ENCODE peak calls at places on chromosomes 4 and X, in seven cellular contexts. One of them, this sample, is unnamed. For H3K4me1, the result is how much of the 10 kb centered on the place peaks cover.

GRCh38 chr4:111108138-111108537 is 485.3 kb upstream of the PITX2 start:
- DNase-seq in HCT116: no peak
- DNase-seq in GM12878: no peak
- DNase-seq in H1: no peak
- DNase-seq in SK-N-SH: no peak
- DNase-seq in K562: no peak
- DNase-seq in HepG2: no peak
- DNase-seq in this sample: no peak

GRCh38 chr4:164959896-164960295 is 17.6 kb downstream of the TRIM61 start:
- DNase-seq in HCT116: no peak
- DNase-seq in GM12878: no peak
- DNase-seq in H1: no peak
- DNase-seq in SK-N-SH: no peak
- DNase-seq in K562: no peak
- DNase-seq in HepG2: no peak
- DNase-seq in this sample: no peak

GRCh38 chr4:168380290-168380689 is 61.7 kb upstream of the DDX60 start:
- DNase-seq in HCT116: no peak
- DNase-seq in GM12878: no peak
- DNase-seq in H1: no peak
- DNase-seq in SK-N-SH: no peak
- DNase-seq in K562: no peak
- DNase-seq in HepG2: no peak
- DNase-seq in this sample: no peak

GRCh38 chrX:115449742-115450141 is 111.2 kb upstream of the PLS3 start:
- DNase-seq in HCT116: no peak
- DNase-seq in GM12878: no peak
- DNase-seq in H1: no peak
- DNase-seq in SK-N-SH: no peak
- DNase-seq in K562: no peak
- DNase-seq in HepG2: peak
- DNase-seq in this sample: no peak

GRCh38 chr4:155822572-155822971 is 43.5 kb downstream of the ASIC5 start:
- DNase-seq in HCT116: no peak
- DNase-seq in GM12878: no peak
- DNase-seq in H1: no peak
- DNase-seq in SK-N-SH: no peak
- DNase-seq in K562: no peak
- DNase-seq in HepG2: no peak
- DNase-seq in this sample: no peak

GRCh38 chrX:47351706-47352105 is 18.7 kb upstream of the ZNF157 start:
- DNase-seq in HCT116: no peak
- DNase-seq in GM12878: no peak
- DNase-seq in H1: no peak
- DNase-seq in SK-N-SH: no peak
- DNase-seq in K562: no peak
- DNase-seq in HepG2: no peak
- DNase-seq in this sample: no peak

GRCh38 chrX:39613508-39613921 is 484.2 kb downstream of the BCOR start:
- DNase-seq in HCT116: no peak
- DNase-seq in GM12878: no peak
- DNase-seq in H1: peak
- DNase-seq in SK-N-SH: peak
- DNase-seq in K562: no peak
- DNase-seq in HepG2: no peak
- DNase-seq in this sample: peak

GRCh38 chr4:153137677-153138630 is 66.3 kb upstream of the TRIM2 start:
- DNase-seq in HCT116: no peak
- DNase-seq in GM12878: no peak
- DNase-seq in H1: no peak
- DNase-seq in SK-N-SH: peak
- DNase-seq in K562: peak
- DNase-seq in HepG2: no peak
- DNase-seq in this sample: no peak

GRCh38 chr4:100848865-100849264 is 331.0 kb upstream of the EMCN start:
- DNase-seq in HCT116: peak
- DNase-seq in GM12878: no peak
- DNase-seq in H1: no peak
- DNase-seq in SK-N-SH: no peak
- DNase-seq in K562: no peak
- DNase-seq in HepG2: no peak
- DNase-seq in this sample: no peak

GRCh38 chr4:76087007-76087769 is 12.7 kb downstream of the ART3 start:
- DNase-seq in HCT116: peak
- DNase-seq in GM12878: no peak
- DNase-seq in H1: peak
- DNase-seq in SK-N-SH: peak
- DNase-seq in K562: peak
- DNase-seq in HepG2: peak
- DNase-seq in this sample: peak

GRCh38 chrX:76919761-76920160 is 492.3 kb downstream of the MAGEE1 start:
- DNase-seq in HCT116: no peak
- DNase-seq in GM12878: no peak
- DNase-seq in H1: no peak
- DNase-seq in SK-N-SH: no peak
- DNase-seq in K562: no peak
- DNase-seq in HepG2: no peak
- DNase-seq in this sample: no peak

GRCh38 chrX:31199770-31200114 is 127.9 kb upstream of the FTHL17 start:
- DNase-seq in HCT116: no peak
- DNase-seq in GM12878: no peak
- DNase-seq in H1: no peak
- DNase-seq in SK-N-SH: no peak
- DNase-seq in K562: no peak
- DNase-seq in HepG2: peak
- DNase-seq in this sample: no peak

DNA sequence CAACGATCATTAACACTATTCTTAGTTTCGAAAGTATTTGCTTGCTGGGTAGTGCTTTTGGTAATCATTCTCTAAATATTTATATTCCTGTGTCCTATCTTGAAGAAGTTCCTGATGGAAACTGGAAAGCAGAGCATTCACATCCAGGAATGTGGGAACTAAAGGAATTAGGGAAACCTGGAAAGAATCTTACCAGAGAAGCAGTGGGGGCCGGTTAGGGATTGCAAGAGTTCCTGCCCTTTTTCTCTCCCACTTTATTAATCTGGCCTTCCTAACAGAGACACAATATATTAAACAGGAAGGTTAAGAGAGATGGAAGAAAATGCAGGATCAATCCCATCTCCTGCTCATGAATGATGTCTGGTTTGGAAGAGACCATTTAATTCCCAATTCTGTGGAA is 52.1 kb downstream of the C4orf51 start:
- DNase-seq in HCT116: no peak
- DNase-seq in GM12878: no peak
- DNase-seq in H1: no peak
- DNase-seq in SK-N-SH: no peak
- DNase-seq in K562: no peak
- DNase-seq in HepG2: no peak
- DNase-seq in this sample: no peak
- H3K4me1 ChIP-seq in HCT116: under half
- H3K4me1 ChIP-seq in GM12878: under half
- H3K4me1 ChIP-seq in H1: under half
- H3K4me1 ChIP-seq in SK-N-SH: under half
- H3K4me1 ChIP-seq in K562: under half
- H3K4me1 ChIP-seq in HepG2: under half
- H3K4me1 ChIP-seq in this sample: under half

GRCh38 chr4:182179105-182179504 is 64.1 kb upstream of the TENM3 start:
- DNase-seq in HCT116: no peak
- DNase-seq in GM12878: no peak
- DNase-seq in H1: no peak
- DNase-seq in SK-N-SH: peak
- DNase-seq in K562: no peak
- DNase-seq in HepG2: no peak
- DNase-seq in this sample: peak
- TF ChIP-seq YY1 in HCT116: no peak
- TF ChIP-seq YY1 in GM12878: no peak
- TF ChIP-seq YY1 in H1: no peak
- TF ChIP-seq YY1 in SK-N-SH: no peak
- TF ChIP-seq YY1 in K562: no peak
- TF ChIP-seq YY1 in HepG2: no peak
- TF ChIP-seq YY1 in this sample: no peak

DNA sequence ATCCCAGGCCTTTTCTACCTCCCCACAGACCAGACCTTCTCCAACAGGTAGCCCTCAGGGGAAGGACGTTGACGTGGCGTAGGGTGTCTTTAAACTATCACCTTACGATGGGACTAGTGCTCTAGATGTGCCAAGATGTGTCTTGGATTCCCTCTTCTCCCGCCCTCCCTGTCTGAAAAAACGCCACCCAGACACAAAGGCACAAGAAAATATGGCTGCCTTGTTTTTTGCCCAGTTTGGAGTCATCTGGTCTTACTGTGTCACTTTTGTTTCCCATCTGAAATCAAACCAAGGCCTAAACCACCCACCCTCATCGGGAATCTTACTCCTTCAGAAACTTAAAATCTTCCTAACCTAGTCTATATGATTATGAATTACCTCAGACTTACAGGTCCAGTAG is 235.4 kb downstream of the OR13H1 start:
- DNase-seq in HCT116: no peak
- DNase-seq in GM12878: no peak
- DNase-seq in H1: no peak
- DNase-seq in SK-N-SH: no peak
- DNase-seq in K562: no peak
- DNase-seq in HepG2: no peak
- DNase-seq in this sample: no peak
- H3K9ac ChIP-seq in HCT116: no peak
- H3K9ac ChIP-seq in GM12878: peak
- H3K9ac ChIP-seq in H1: no peak
- H3K9ac ChIP-seq in SK-N-SH: no peak
- H3K9ac ChIP-seq in K562: no peak
- H3K9ac ChIP-seq in HepG2: no peak
- H3K9ac ChIP-seq in this sample: no peak

GRCh38 chr4:88216395-88216794 is 58.0 kb upstream of the ABCG2 start:
- DNase-seq in HCT116: no peak
- DNase-seq in GM12878: no peak
- DNase-seq in H1: no peak
- DNase-seq in SK-N-SH: no peak
- DNase-seq in K562: no peak
- DNase-seq in HepG2: peak
- DNase-seq in this sample: no peak

GRCh38 chr4:88217169-88217568 is 58.7 kb upstream of the ABCG2 start:
- DNase-seq in HCT116: no peak
- DNase-seq in GM12878: no peak
- DNase-seq in H1: no peak
- DNase-seq in SK-N-SH: no peak
- DNase-seq in K562: no peak
- DNase-seq in HepG2: peak
- DNase-seq in this sample: no peak

GRCh38 chr4:88211473-88212252 is 53.2 kb upstream of the ABCG2 start:
- DNase-seq in HCT116: peak
- DNase-seq in GM12878: no peak
- DNase-seq in H1: no peak
- DNase-seq in SK-N-SH: peak
- DNase-seq in K562: peak
- DNase-seq in HepG2: peak
- DNase-seq in this sample: peak

GRCh38 chr4:88212253-88212561 is 53.8 kb upstream of the ABCG2 start:
- DNase-seq in HCT116: no peak
- DNase-seq in GM12878: no peak
- DNase-seq in H1: no peak
- DNase-seq in SK-N-SH: no peak
- DNase-seq in K562: no peak
- DNase-seq in HepG2: no peak
- DNase-seq in this sample: no peak

GRCh38 chr4:88215351-88215750 is 56.9 kb upstream of the ABCG2 start:
- DNase-seq in HCT116: no peak
- DNase-seq in GM12878: no peak
- DNase-seq in H1: no peak
- DNase-seq in SK-N-SH: no peak
- DNase-seq in K562: no peak
- DNase-seq in HepG2: no peak
- DNase-seq in this sample: no peak
- H3K4me1 ChIP-seq in HCT116: under half
- H3K4me1 ChIP-seq in GM12878: under half
- H3K4me1 ChIP-seq in H1: under half
- H3K4me1 ChIP-seq in SK-N-SH: under half
- H3K4me1 ChIP-seq in K562: under half
- H3K4me1 ChIP-seq in HepG2: under half
- H3K4me1 ChIP-seq in this sample: under half

DNA sequence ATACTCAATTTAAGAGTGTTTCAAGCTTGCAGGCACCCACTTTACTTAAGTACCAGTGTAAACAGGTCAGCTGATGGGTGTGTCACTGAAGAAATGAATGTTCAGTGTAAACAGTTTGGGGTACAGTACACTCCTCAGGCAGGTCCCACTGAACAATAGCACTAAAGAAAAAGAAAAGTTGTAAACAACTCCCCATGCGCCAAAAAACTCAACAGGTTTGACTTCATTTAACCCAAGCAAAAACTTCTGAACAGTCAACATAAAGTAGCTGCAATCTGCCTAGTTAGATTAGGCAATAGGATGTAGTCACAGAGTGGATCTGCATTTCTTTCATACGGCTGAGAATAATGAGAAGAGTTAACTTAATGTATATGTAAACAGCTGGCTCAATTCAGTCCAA is 93.2 kb downstream of the FAM13A start:
- DNase-seq in HCT116: no peak
- DNase-seq in GM12878: no peak
- DNase-seq in H1: no peak
- DNase-seq in SK-N-SH: no peak
- DNase-seq in K562: no peak
- DNase-seq in HepG2: no peak
- DNase-seq in this sample: no peak
- TF ChIP-seq YY1 in HCT116: no peak
- TF ChIP-seq YY1 in GM12878: no peak
- TF ChIP-seq YY1 in H1: no peak
- TF ChIP-seq YY1 in SK-N-SH: no peak
- TF ChIP-seq YY1 in K562: no peak
- TF ChIP-seq YY1 in HepG2: no peak
- TF ChIP-seq YY1 in this sample: no peak

GRCh38 chr4:1684756-1685603 is 867 bp upstream of the FAM53A start:
- DNase-seq in HCT116: no peak
- DNase-seq in GM12878: no peak
- DNase-seq in H1: no peak
- DNase-seq in SK-N-SH: no peak
- DNase-seq in K562: no peak
- DNase-seq in HepG2: no peak
- DNase-seq in this sample: no peak
- H3K9ac ChIP-seq in HCT116: peak
- H3K9ac ChIP-seq in GM12878: peak
- H3K9ac ChIP-seq in H1: no peak
- H3K9ac ChIP-seq in SK-N-SH: no peak
- H3K9ac ChIP-seq in K562: peak
- H3K9ac ChIP-seq in HepG2: peak
- H3K9ac ChIP-seq in this sample: peak

GRCh38 chr4:6345866-6346265 is 76.2 kb downstream of the WFS1 start:
- DNase-seq in HCT116: no peak
- DNase-seq in GM12878: no peak
- DNase-seq in H1: no peak
- DNase-seq in SK-N-SH: no peak
- DNase-seq in K562: no peak
- DNase-seq in HepG2: no peak
- DNase-seq in this sample: no peak
- H3K4me1 ChIP-seq in HCT116: under half
- H3K4me1 ChIP-seq in GM12878: under half
- H3K4me1 ChIP-seq in H1: under half
- H3K4me1 ChIP-seq in SK-N-SH: under half
- H3K4me1 ChIP-seq in K562: under half
- H3K4me1 ChIP-seq in HepG2: under half
- H3K4me1 ChIP-seq in this sample: under half